ENCODE peak calls at places on chromosomes 5 and 9, in eight cellular contexts. One of them, this sample, is unnamed.
A peak's percentile ranks its signal among the peaks of the same experiment; 100 is the strongest.

GRCh38 chr5:123297866-123298265 is 125.3 kb downstream of the CEP120 start:
- DNase-seq in H9: no peak
- DNase-seq in neural progenitor cell: no peak
- DNase-seq in RWPE1: no peak
- DNase-seq in mammary epithelial cell: no peak
- DNase-seq in suprapubic skin: no peak
- DNase-seq in endothelial cell: no peak
- DNase-seq in GM10248: no peak
- DNase-seq in this sample: no peak

GRCh38 chr5:41009228-41009627 is 61.9 kb downstream of the MROH2B start:
- DNase-seq in H9: no peak
- DNase-seq in neural progenitor cell: no peak
- DNase-seq in RWPE1: peak; percentile 64
- DNase-seq in mammary epithelial cell: peak; percentile 68
- DNase-seq in suprapubic skin: no peak
- DNase-seq in endothelial cell: no peak
- DNase-seq in GM10248: no peak
- DNase-seq in this sample: no peak

GRCh38 chr9:110399983-110400382 is 62.3 kb upstream of the TXNDC8 start:
- DNase-seq in H9: no peak
- DNase-seq in neural progenitor cell: no peak
- DNase-seq in RWPE1: no peak
- DNase-seq in mammary epithelial cell: no peak
- DNase-seq in suprapubic skin: no peak
- DNase-seq in endothelial cell: no peak
- DNase-seq in GM10248: no peak
- DNase-seq in this sample: no peak

GRCh38 chr5:2193142-2193922 is 310.6 kb upstream of the IRX4 start:
- DNase-seq in H9: no peak
- DNase-seq in neural progenitor cell: no peak
- DNase-seq in RWPE1: no peak
- DNase-seq in mammary epithelial cell: no peak
- DNase-seq in suprapubic skin: no peak
- DNase-seq in endothelial cell: no peak
- DNase-seq in GM10248: no peak
- DNase-seq in this sample: no peak

GRCh38 chr9:755454-756381 is 85.8 kb upstream of the DMRT1 start:
- DNase-seq in H9: no peak
- DNase-seq in neural progenitor cell: no peak
- DNase-seq in RWPE1: peak; percentile 26
- DNase-seq in mammary epithelial cell: peak; percentile 89
- DNase-seq in suprapubic skin: no peak
- DNase-seq in endothelial cell: no peak
- DNase-seq in GM10248: no peak
- DNase-seq in this sample: no peak

GRCh38 chr5:158953929-158954534 is 145.7 kb downstream of the EBF1 start:
- DNase-seq in H9: no peak
- DNase-seq in neural progenitor cell: no peak
- DNase-seq in RWPE1: no peak
- DNase-seq in mammary epithelial cell: no peak
- DNase-seq in suprapubic skin: no peak
- DNase-seq in endothelial cell: no peak
- DNase-seq in GM10248: peak; percentile 56
- DNase-seq in this sample: no peak

GRCh38 chr5:174837919-174838902 is 113.8 kb downstream of the MSX2 start:
- DNase-seq in H9: peak; percentile 61
- DNase-seq in neural progenitor cell: peak; percentile 60
- DNase-seq in RWPE1: peak; percentile 98
- DNase-seq in mammary epithelial cell: peak; percentile 7
- DNase-seq in suprapubic skin: peak; percentile 64
- DNase-seq in endothelial cell: peak; percentile 6
- DNase-seq in GM10248: no peak
- DNase-seq in this sample: peak; percentile 14

GRCh38 chr9:136562746-136563506 is 17.1 kb upstream of the NOTCH1 start:
- DNase-seq in H9: no peak
- DNase-seq in neural progenitor cell: no peak
- DNase-seq in RWPE1: no peak
- DNase-seq in mammary epithelial cell: no peak
- DNase-seq in suprapubic skin: no peak
- DNase-seq in endothelial cell: no peak
- DNase-seq in GM10248: no peak
- DNase-seq in this sample: no peak

GRCh38 chr5:90406466-90406865 is 3.1 kb downstream of the CETN3 start:
- DNase-seq in H9: no peak
- DNase-seq in neural progenitor cell: no peak
- DNase-seq in RWPE1: no peak
- DNase-seq in mammary epithelial cell: peak; percentile 16
- DNase-seq in suprapubic skin: no peak
- DNase-seq in endothelial cell: no peak
- DNase-seq in GM10248: no peak
- DNase-seq in this sample: no peak

GRCh38 chr9:98367371-98367900 is 112.0 kb upstream of the TBC1D2 start:
- DNase-seq in H9: no peak
- DNase-seq in neural progenitor cell: no peak
- DNase-seq in RWPE1: no peak
- DNase-seq in mammary epithelial cell: no peak
- DNase-seq in suprapubic skin: no peak
- DNase-seq in endothelial cell: no peak
- DNase-seq in GM10248: peak; percentile 0
- DNase-seq in this sample: no peak

GRCh38 chr5:79561525-79561893 is 47.6 kb upstream of the HOMER1 start:
- DNase-seq in H9: no peak
- DNase-seq in neural progenitor cell: no peak
- DNase-seq in RWPE1: no peak
- DNase-seq in mammary epithelial cell: no peak
- DNase-seq in suprapubic skin: no peak
- DNase-seq in endothelial cell: no peak
- DNase-seq in GM10248: no peak
- DNase-seq in this sample: no peak

GRCh38 chr9:104080983-104081382 is 13.1 kb upstream of the SMC2 start:
- DNase-seq in H9: no peak
- DNase-seq in neural progenitor cell: no peak
- DNase-seq in RWPE1: no peak
- DNase-seq in mammary epithelial cell: no peak
- DNase-seq in suprapubic skin: no peak
- DNase-seq in endothelial cell: no peak
- DNase-seq in GM10248: no peak
- DNase-seq in this sample: no peak

GRCh38 chr9:134855231-134855899 is 25.2 kb upstream of the FCN2 start:
- DNase-seq in H9: peak; percentile 18
- DNase-seq in neural progenitor cell: no peak
- DNase-seq in RWPE1: no peak
- DNase-seq in mammary epithelial cell: no peak
- DNase-seq in suprapubic skin: peak; percentile 42
- DNase-seq in endothelial cell: no peak
- DNase-seq in GM10248: no peak
- DNase-seq in this sample: no peak

GRCh38 chr9:127216210-127216887 is 48.2 kb upstream of the GARNL3 start:
- DNase-seq in H9: no peak
- DNase-seq in neural progenitor cell: no peak
- DNase-seq in RWPE1: no peak
- DNase-seq in mammary epithelial cell: peak; percentile 34
- DNase-seq in suprapubic skin: no peak
- DNase-seq in endothelial cell: no peak
- DNase-seq in GM10248: no peak
- DNase-seq in this sample: no peak

GRCh38 chr9:21710792-21711191 is 91.6 kb upstream of the MTAP start:
- DNase-seq in H9: no peak
- DNase-seq in neural progenitor cell: no peak
- DNase-seq in RWPE1: no peak
- DNase-seq in mammary epithelial cell: peak; percentile 46
- DNase-seq in suprapubic skin: no peak
- DNase-seq in endothelial cell: no peak
- DNase-seq in GM10248: no peak
- DNase-seq in this sample: peak; percentile 61

GRCh38 chr5:112957970-112958773 is 18.4 kb upstream of the DCP2 start:
- DNase-seq in H9: no peak
- DNase-seq in neural progenitor cell: no peak
- DNase-seq in RWPE1: peak; percentile 97
- DNase-seq in mammary epithelial cell: peak; percentile 90
- DNase-seq in suprapubic skin: peak; percentile 83
- DNase-seq in endothelial cell: no peak
- DNase-seq in GM10248: peak; percentile 38
- DNase-seq in this sample: peak; percentile 86

GRCh38 chr5:1240496-1241260 is 15.5 kb downstream of the SLC6A18 start:
- DNase-seq in H9: no peak
- DNase-seq in neural progenitor cell: no peak
- DNase-seq in RWPE1: no peak
- DNase-seq in mammary epithelial cell: no peak
- DNase-seq in suprapubic skin: no peak
- DNase-seq in endothelial cell: no peak
- DNase-seq in GM10248: no peak
- DNase-seq in this sample: no peak

GRCh38 chr5:149944666-149945065 is at the start of gene PDE6A:
- DNase-seq in H9: no peak
- DNase-seq in neural progenitor cell: no peak
- DNase-seq in RWPE1: no peak
- DNase-seq in mammary epithelial cell: no peak
- DNase-seq in suprapubic skin: no peak
- DNase-seq in endothelial cell: no peak
- DNase-seq in GM10248: no peak
- DNase-seq in this sample: no peak

GRCh38 chr9:95819636-95820035 is 55.9 kb upstream of the ERCC6L2 start:
- DNase-seq in H9: no peak
- DNase-seq in neural progenitor cell: peak; percentile 48
- DNase-seq in RWPE1: no peak
- DNase-seq in mammary epithelial cell: no peak
- DNase-seq in suprapubic skin: no peak
- DNase-seq in endothelial cell: peak; percentile 17
- DNase-seq in GM10248: no peak
- DNase-seq in this sample: no peak

DNA sequence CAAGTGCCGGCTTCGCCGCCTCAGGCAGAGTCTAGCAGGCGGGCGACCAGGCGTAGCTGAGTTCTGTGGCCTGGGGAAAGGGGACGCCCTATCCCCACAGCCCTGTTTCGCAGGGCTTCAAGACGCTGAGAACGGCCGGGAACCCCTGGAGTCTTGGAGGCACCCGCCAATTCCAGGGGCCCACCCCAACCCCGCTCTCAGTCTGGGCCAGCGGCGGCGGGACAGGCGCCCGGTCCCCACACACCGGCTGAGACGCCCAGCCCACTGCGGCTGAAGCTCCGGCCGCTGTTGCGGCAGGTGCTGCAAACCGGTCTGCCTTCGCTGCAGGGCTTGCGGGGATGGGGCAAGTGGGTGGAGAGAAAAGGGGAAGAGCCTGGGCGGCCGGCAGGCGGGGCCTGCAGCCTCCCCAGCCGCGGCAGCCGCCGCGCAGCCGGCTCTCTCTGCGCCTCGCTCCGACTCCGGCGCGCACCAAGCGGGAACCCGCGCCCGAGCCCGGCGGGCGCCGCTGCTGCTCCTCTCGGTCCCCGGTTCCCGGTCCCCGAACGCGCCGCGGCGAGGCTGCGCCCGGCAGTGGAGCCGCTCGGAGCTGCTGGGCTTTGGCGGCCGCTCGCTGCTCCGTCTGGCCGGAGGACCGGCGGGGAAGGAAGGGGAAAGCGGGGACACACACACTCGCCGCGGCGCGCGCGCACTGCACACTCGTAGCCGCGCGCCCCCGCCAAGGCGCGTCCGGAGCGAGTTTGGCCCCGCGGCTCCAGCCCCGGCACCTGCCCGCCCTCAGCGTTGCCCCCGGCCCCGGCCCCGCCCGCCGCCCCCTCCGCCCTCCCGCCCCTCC is at the start of gene PIP5K1B:
- DNase-seq in H9: peak; percentile 81
- DNase-seq in neural progenitor cell: peak; percentile 90
- DNase-seq in RWPE1: peak; percentile 76
- DNase-seq in mammary epithelial cell: peak; percentile 60
- DNase-seq in suprapubic skin: peak; percentile 68
- DNase-seq in endothelial cell: peak; percentile 60
- DNase-seq in GM10248: peak; percentile 91
- DNase-seq in this sample: peak; percentile 9
- TF ChIP-seq CTCF in H9: no peak
- TF ChIP-seq CTCF in neural progenitor cell: no peak
- TF ChIP-seq CTCF in RWPE1: no peak
- TF ChIP-seq CTCF in mammary epithelial cell: no peak
- TF ChIP-seq CTCF in suprapubic skin: no peak
- TF ChIP-seq CTCF in endothelial cell: no peak
- TF ChIP-seq CTCF in GM10248: no peak
- TF ChIP-seq CTCF in this sample: no peak

GRCh38 chr5:128637031-128637430 is 99.0 kb upstream of the FBN2 start:
- DNase-seq in H9: no peak
- DNase-seq in neural progenitor cell: no peak
- DNase-seq in RWPE1: no peak
- DNase-seq in mammary epithelial cell: no peak
- DNase-seq in suprapubic skin: no peak
- DNase-seq in endothelial cell: no peak
- DNase-seq in GM10248: no peak
- DNase-seq in this sample: no peak
- TF ChIP-seq CTCF in H9: no peak
- TF ChIP-seq CTCF in neural progenitor cell: no peak
- TF ChIP-seq CTCF in RWPE1: no peak
- TF ChIP-seq CTCF in mammary epithelial cell: no peak
- TF ChIP-seq CTCF in suprapubic skin: no peak
- TF ChIP-seq CTCF in endothelial cell: no peak
- TF ChIP-seq CTCF in GM10248: no peak
- TF ChIP-seq CTCF in this sample: no peak

GRCh38 chr5:102554728-102555127 is 55.9 kb upstream of the SLCO6A1 start:
- DNase-seq in H9: no peak
- DNase-seq in neural progenitor cell: peak; percentile 32
- DNase-seq in RWPE1: peak; percentile 9
- DNase-seq in mammary epithelial cell: no peak
- DNase-seq in suprapubic skin: no peak
- DNase-seq in endothelial cell: no peak
- DNase-seq in GM10248: no peak
- DNase-seq in this sample: peak; percentile 19
- TF ChIP-seq CTCF in H9: peak; percentile 52
- TF ChIP-seq CTCF in neural progenitor cell: peak; percentile 46
- TF ChIP-seq CTCF in RWPE1: no peak
- TF ChIP-seq CTCF in mammary epithelial cell: peak; percentile 23
- TF ChIP-seq CTCF in suprapubic skin: no peak
- TF ChIP-seq CTCF in endothelial cell: no peak
- TF ChIP-seq CTCF in GM10248: no peak
- TF ChIP-seq CTCF in this sample: peak; percentile 49

DNA sequence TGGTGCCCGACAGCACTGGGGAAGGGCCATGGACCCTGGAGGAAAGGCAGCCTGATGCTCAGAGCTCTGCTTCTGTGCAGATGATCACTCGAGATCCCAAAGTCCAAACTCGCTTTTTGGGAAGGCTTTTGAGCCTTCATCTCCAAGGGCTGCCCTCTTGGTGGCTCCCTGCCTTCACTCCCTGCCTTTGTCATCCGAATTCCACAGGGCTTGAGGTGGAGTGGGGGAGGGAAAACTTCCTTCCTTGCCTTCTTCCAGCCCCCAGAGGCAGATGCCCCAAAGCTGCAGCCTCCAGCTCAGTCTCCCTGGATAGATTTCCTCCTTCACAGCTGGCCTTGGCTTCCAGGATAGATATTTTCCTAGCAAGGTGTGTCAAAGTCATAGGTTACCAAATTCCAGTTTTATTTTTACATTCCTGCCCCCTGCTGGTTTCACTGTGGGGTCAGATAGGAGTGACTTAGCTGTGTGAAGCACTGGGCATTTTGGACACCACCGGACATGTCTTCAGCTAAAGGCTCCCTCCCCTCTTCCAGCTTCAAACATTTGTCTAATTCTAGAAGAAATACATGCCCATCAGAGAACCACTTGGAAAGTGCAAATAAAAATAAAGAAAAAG is 268.2 kb downstream of the HSPA4 start:
- DNase-seq in H9: no peak
- DNase-seq in neural progenitor cell: peak; percentile 25
- DNase-seq in RWPE1: peak; percentile 29
- DNase-seq in mammary epithelial cell: no peak
- DNase-seq in suprapubic skin: no peak
- DNase-seq in endothelial cell: no peak
- DNase-seq in GM10248: no peak
- DNase-seq in this sample: no peak
- TF ChIP-seq CTCF in H9: peak; percentile 9
- TF ChIP-seq CTCF in neural progenitor cell: no peak
- TF ChIP-seq CTCF in RWPE1: no peak
- TF ChIP-seq CTCF in mammary epithelial cell: peak; percentile 49
- TF ChIP-seq CTCF in suprapubic skin: no peak
- TF ChIP-seq CTCF in endothelial cell: no peak
- TF ChIP-seq CTCF in GM10248: no peak
- TF ChIP-seq CTCF in this sample: no peak